ENCODE peak calls at places on chromosomes 13 and 19, in nine cellular contexts. One of them, this sample, is unnamed.

GRCh38 chr19:10911579-10912363 is 16.7 kb downstream of the YIPF2 start:
- DNase-seq in BE2C: no peak
- DNase-seq in BJ: no peak
- DNase-seq in psoas muscle: no peak
- DNase-seq in tibial nerve: no peak
- DNase-seq in esophagus squamous epithelium: no peak
- DNase-seq in adrenal gland: no peak
- DNase-seq in small intestine: no peak
- DNase-seq in H1: no peak
- DNase-seq in this sample: no peak

GRCh38 chr13:23570931-23571330 is 719 bp downstream of the TNFRSF19 start:
- DNase-seq in small intestine: no peak
- DNase-seq in esophagus squamous epithelium: no peak
- DNase-seq in adrenal gland: no peak
- DNase-seq in BE2C: no peak
- DNase-seq in H1: no peak
- DNase-seq in psoas muscle: no peak
- DNase-seq in tibial nerve: no peak
- DNase-seq in BJ: no peak
- DNase-seq in this sample: no peak

GRCh38 chr13:95275322-95276118 is 25.7 kb downstream of the ABCC4 start:
- DNase-seq in BJ: no peak
- DNase-seq in adrenal gland: no peak
- DNase-seq in BE2C: no peak
- DNase-seq in small intestine: no peak
- DNase-seq in psoas muscle: no peak
- DNase-seq in esophagus squamous epithelium: no peak
- DNase-seq in tibial nerve: no peak
- DNase-seq in H1: no peak
- DNase-seq in this sample: no peak

GRCh38 chr19:40686882-40687524 is 3.4 kb downstream of the NUMBL start:
- DNase-seq in adrenal gland: no peak
- DNase-seq in BE2C: no peak
- DNase-seq in small intestine: no peak
- DNase-seq in psoas muscle: no peak
- DNase-seq in BJ: no peak
- DNase-seq in tibial nerve: no peak
- DNase-seq in H1: no peak
- DNase-seq in esophagus squamous epithelium: no peak
- DNase-seq in this sample: no peak

GRCh38 chr13:54709546-54709945 is 1680.9 kb downstream of the OLFM4 start:
- DNase-seq in small intestine: no peak
- DNase-seq in esophagus squamous epithelium: no peak
- DNase-seq in adrenal gland: no peak
- DNase-seq in tibial nerve: no peak
- DNase-seq in BJ: no peak
- DNase-seq in BE2C: no peak
- DNase-seq in psoas muscle: no peak
- DNase-seq in H1: no peak
- DNase-seq in this sample: no peak

GRCh38 chr19:47156861-47157454 is 26.3 kb downstream of the SAE1 start:
- DNase-seq in BE2C: no peak
- DNase-seq in adrenal gland: no peak
- DNase-seq in psoas muscle: no peak
- DNase-seq in small intestine: peak
- DNase-seq in H1: no peak
- DNase-seq in tibial nerve: no peak
- DNase-seq in esophagus squamous epithelium: no peak
- DNase-seq in BJ: no peak
- DNase-seq in this sample: peak

GRCh38 chr19:46606681-46607440 is 5.7 kb downstream of the CALM3 start:
- DNase-seq in adrenal gland: peak
- DNase-seq in esophagus squamous epithelium: no peak
- DNase-seq in tibial nerve: peak
- DNase-seq in H1: no peak
- DNase-seq in small intestine: no peak
- DNase-seq in psoas muscle: peak
- DNase-seq in BJ: no peak
- DNase-seq in BE2C: no peak
- DNase-seq in this sample: no peak

GRCh38 chr19:45136507-45137178 is 24.1 kb downstream of the NKPD1 start:
- DNase-seq in adrenal gland: no peak
- DNase-seq in small intestine: no peak
- DNase-seq in psoas muscle: no peak
- DNase-seq in tibial nerve: no peak
- DNase-seq in BE2C: peak
- DNase-seq in H1: no peak
- DNase-seq in BJ: no peak
- DNase-seq in esophagus squamous epithelium: no peak
- DNase-seq in this sample: no peak

GRCh38 chr19:41936416-41936850 is 8.2 kb upstream of the ERFL start:
- DNase-seq in psoas muscle: no peak
- DNase-seq in BE2C: no peak
- DNase-seq in esophagus squamous epithelium: no peak
- DNase-seq in adrenal gland: no peak
- DNase-seq in tibial nerve: no peak
- DNase-seq in small intestine: no peak
- DNase-seq in H1: no peak
- DNase-seq in BJ: no peak
- DNase-seq in this sample: no peak

DNA sequence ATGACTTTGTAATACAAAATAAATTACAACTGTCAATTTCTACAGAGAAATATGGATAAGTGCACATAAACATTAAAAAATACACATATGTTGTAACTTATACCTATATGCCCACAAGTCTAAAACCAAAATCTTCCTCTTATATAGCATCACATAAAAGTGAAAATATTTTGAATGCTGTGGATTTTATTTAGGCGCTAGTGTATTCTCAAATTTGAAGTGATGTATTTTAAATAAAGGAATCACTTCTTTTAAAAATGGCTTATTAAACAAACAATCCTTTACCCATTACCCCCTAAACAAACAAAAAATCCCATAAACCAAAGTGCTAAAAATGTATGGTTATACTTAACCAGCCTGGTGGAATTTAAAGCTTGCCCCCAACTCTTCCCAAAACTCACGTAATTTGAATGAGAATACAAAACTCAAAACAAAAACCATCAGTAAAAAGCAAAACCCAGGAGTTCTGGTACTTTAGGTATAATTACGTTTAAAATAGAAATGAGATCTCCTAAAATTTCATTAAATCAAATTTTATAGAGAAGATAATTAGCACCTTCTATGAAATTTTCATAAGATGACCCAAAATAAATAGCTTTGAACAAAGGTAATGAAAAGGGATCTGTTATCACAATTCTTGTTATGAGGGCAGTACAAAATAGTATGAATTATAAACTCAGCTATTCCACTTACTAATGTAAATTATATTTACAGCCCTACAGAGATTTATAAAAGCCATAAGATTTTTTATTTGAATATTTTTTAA is 63.5 kb downstream of the KCNRG start:
- DNase-seq in H1: no peak
- DNase-seq in adrenal gland: no peak
- DNase-seq in BE2C: no peak
- DNase-seq in psoas muscle: no peak
- DNase-seq in small intestine: no peak
- DNase-seq in esophagus squamous epithelium: no peak
- DNase-seq in BJ: no peak
- DNase-seq in tibial nerve: no peak
- DNase-seq in this sample: no peak
- H3K4me3 ChIP-seq in H1: peak
- H3K4me3 ChIP-seq in adrenal gland: peak
- H3K4me3 ChIP-seq in BE2C: peak
- H3K4me3 ChIP-seq in psoas muscle: peak
- H3K4me3 ChIP-seq in small intestine: no peak
- H3K4me3 ChIP-seq in esophagus squamous epithelium: peak
- H3K4me3 ChIP-seq in BJ: no peak
- H3K4me3 ChIP-seq in tibial nerve: no peak
- H3K4me3 ChIP-seq in this sample: peak

GRCh38 chr13:32067149-32067961 is 35.8 kb downstream of the FRY start:
- DNase-seq in tibial nerve: no peak
- DNase-seq in small intestine: no peak
- DNase-seq in adrenal gland: no peak
- DNase-seq in BJ: no peak
- DNase-seq in H1: no peak
- DNase-seq in BE2C: no peak
- DNase-seq in psoas muscle: no peak
- DNase-seq in esophagus squamous epithelium: no peak
- DNase-seq in this sample: no peak

GRCh38 chr13:32059511-32059984 is 28.0 kb downstream of the FRY start:
- DNase-seq in BE2C: no peak
- DNase-seq in tibial nerve: no peak
- DNase-seq in BJ: no peak
- DNase-seq in small intestine: peak
- DNase-seq in psoas muscle: no peak
- DNase-seq in H1: no peak
- DNase-seq in esophagus squamous epithelium: no peak
- DNase-seq in adrenal gland: no peak
- DNase-seq in this sample: no peak

GRCh38 chr13:32060319-32060924 is 28.8 kb downstream of the FRY start:
- DNase-seq in small intestine: no peak
- DNase-seq in adrenal gland: no peak
- DNase-seq in psoas muscle: peak
- DNase-seq in tibial nerve: no peak
- DNase-seq in BJ: no peak
- DNase-seq in BE2C: no peak
- DNase-seq in H1: no peak
- DNase-seq in esophagus squamous epithelium: no peak
- DNase-seq in this sample: no peak

GRCh38 chr13:32068255-32068654 is 36.7 kb downstream of the FRY start:
- DNase-seq in small intestine: no peak
- DNase-seq in H1: no peak
- DNase-seq in BE2C: no peak
- DNase-seq in tibial nerve: no peak
- DNase-seq in BJ: no peak
- DNase-seq in adrenal gland: no peak
- DNase-seq in psoas muscle: no peak
- DNase-seq in esophagus squamous epithelium: no peak
- DNase-seq in this sample: no peak

DNA sequence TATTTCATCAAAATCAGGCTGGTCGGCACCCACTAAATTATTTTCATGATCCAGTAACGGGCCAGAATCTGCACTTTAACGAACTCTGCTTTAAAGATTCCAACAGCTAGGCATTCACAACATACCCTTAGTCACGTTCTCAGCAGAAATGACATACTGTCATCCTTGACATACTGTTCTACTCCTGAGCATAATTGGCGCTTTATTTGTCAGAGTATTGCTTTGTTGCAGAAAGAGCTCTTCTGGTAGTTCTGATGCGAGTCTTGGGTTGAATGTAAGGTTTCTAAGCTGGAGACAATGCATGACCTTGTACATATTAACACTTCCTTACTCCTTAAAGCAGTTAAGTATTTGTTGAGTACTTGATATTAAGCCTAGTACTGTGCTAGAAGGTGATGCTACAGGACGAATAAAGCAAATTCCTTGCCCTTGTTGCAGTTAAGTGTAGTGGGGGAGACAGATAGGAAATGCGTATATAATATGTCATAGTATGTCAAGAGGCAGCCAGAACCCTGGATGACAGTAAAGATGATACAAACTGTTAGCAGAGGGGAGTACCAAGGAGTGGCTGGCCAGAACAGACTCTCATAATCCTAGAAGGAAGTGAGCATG is 32.2 kb downstream of the FRY start:
- DNase-seq in BJ: no peak
- DNase-seq in small intestine: no peak
- DNase-seq in psoas muscle: no peak
- DNase-seq in esophagus squamous epithelium: no peak
- DNase-seq in tibial nerve: no peak
- DNase-seq in BE2C: no peak
- DNase-seq in H1: no peak
- DNase-seq in adrenal gland: no peak
- DNase-seq in this sample: no peak
- H3K4me3 ChIP-seq in BJ: no peak
- H3K4me3 ChIP-seq in small intestine: no peak
- H3K4me3 ChIP-seq in psoas muscle: peak
- H3K4me3 ChIP-seq in esophagus squamous epithelium: no peak
- H3K4me3 ChIP-seq in tibial nerve: no peak
- H3K4me3 ChIP-seq in BE2C: no peak
- H3K4me3 ChIP-seq in H1: no peak
- H3K4me3 ChIP-seq in adrenal gland: no peak
- H3K4me3 ChIP-seq in this sample: no peak

GRCh38 chr19:57231686-57232085 is 863 bp downstream of the AURKC start:
- DNase-seq in H1: no peak
- DNase-seq in psoas muscle: no peak
- DNase-seq in small intestine: no peak
- DNase-seq in tibial nerve: no peak
- DNase-seq in BE2C: no peak
- DNase-seq in esophagus squamous epithelium: no peak
- DNase-seq in BJ: no peak
- DNase-seq in adrenal gland: no peak
- DNase-seq in this sample: no peak
- H3K4me3 ChIP-seq in H1: peak
- H3K4me3 ChIP-seq in psoas muscle: no peak
- H3K4me3 ChIP-seq in small intestine: no peak
- H3K4me3 ChIP-seq in tibial nerve: no peak
- H3K4me3 ChIP-seq in BE2C: no peak
- H3K4me3 ChIP-seq in esophagus squamous epithelium: no peak
- H3K4me3 ChIP-seq in BJ: no peak
- H3K4me3 ChIP-seq in adrenal gland: no peak
- H3K4me3 ChIP-seq in this sample: no peak

DNA sequence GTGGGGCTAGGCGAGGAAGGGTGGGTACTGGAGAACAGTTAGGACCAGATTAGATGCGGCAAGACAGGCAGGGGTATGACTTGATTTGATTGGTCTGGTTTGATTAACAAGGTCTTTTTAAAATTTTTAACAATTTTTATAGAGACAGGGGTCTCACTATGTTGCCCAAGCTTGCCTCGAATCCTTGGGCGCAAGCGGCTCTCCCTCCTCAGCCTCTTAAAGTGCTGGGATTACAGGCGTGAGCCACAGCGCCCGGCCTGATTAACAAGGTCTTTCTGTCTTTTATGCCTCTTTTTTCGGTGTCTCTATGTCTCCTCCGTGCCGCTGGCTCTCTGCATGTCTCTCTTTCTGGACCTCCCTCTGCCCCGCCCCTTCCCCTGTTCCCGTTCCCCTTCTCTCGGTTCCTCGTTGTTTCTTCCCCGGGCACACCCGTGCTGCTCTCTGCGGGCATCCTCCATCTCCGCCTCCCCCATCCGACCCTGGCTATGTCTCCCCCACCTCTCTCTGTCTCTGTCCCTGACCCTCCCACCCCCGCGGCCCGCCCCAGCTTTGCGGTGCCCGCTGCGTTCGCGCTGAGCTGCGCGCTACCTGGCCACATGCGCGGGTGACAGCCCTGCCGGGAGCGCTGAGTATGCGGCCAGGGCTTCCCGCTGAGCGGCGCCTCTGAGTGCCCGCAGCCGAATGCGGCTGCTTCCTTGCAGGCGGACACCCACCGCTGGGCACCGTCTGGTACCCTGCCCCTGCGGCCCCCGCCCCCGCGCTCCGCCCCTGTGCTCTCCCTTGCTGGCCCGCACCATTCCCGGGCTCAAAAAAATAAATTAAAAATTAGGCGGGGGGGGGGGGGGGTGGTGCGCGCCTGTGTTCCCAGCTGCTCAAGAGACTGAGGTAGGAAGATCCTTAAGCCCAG is 8.1 kb upstream of the SDHAF1 start:
- DNase-seq in adrenal gland: no peak
- DNase-seq in BE2C: peak
- DNase-seq in H1: no peak
- DNase-seq in small intestine: no peak
- DNase-seq in psoas muscle: peak
- DNase-seq in tibial nerve: no peak
- DNase-seq in BJ: no peak
- DNase-seq in esophagus squamous epithelium: no peak
- DNase-seq in this sample: no peak
- H3K4me3 ChIP-seq in adrenal gland: peak
- H3K4me3 ChIP-seq in BE2C: peak
- H3K4me3 ChIP-seq in H1: peak
- H3K4me3 ChIP-seq in small intestine: peak
- H3K4me3 ChIP-seq in psoas muscle: peak
- H3K4me3 ChIP-seq in tibial nerve: no peak
- H3K4me3 ChIP-seq in BJ: peak
- H3K4me3 ChIP-seq in esophagus squamous epithelium: no peak
- H3K4me3 ChIP-seq in this sample: peak

This sample was measured in astrocyte of the cerebellum.